ENCODE peak calls at places on chromosomes 12 and 14, in four cellular contexts. One of them, this sample, is unnamed.

GRCh38 chr14:69242311-69243224 is 17.4 kb upstream of the GALNT16 start:
- DNase-seq in stimulated activated CD8-positive, alpha-beta memory T cell treated with anti-CD3 and anti-CD28 coated beads, Interleukin-15, amount 100 ng/mL, for 24 hours: no peak
- DNase-seq in NCI-H2227 treated with DMSO at 0.1 percent for 48 hours: peak
- DNase-seq in activated CD4-positive, alpha-beta T cell treated with anti-CD3 and anti-CD28 coated beads, Interleukin-2, amount 50 U/mL, for 24 hours: peak
- DNase-seq in this sample: no peak

GRCh38 chr14:49957089-49957852 is 64.4 kb downstream of the ARF6 start:
- DNase-seq in stimulated activated CD8-positive, alpha-beta memory T cell treated with anti-CD3 and anti-CD28 coated beads, Interleukin-15, amount 100 ng/mL, for 24 hours: no peak
- DNase-seq in NCI-H2227 treated with DMSO at 0.1 percent for 48 hours: no peak
- DNase-seq in activated CD4-positive, alpha-beta T cell treated with anti-CD3 and anti-CD28 coated beads, Interleukin-2, amount 50 U/mL, for 24 hours: no peak
- DNase-seq in this sample: no peak

GRCh38 chr12:102953221-102953620 is 4.3 kb upstream of the ASCL1 start:
- DNase-seq in stimulated activated CD8-positive, alpha-beta memory T cell treated with anti-CD3 and anti-CD28 coated beads, Interleukin-15, amount 100 ng/mL, for 24 hours: no peak
- DNase-seq in NCI-H2227 treated with DMSO at 0.1 percent for 48 hours: no peak
- DNase-seq in activated CD4-positive, alpha-beta T cell treated with anti-CD3 and anti-CD28 coated beads, Interleukin-2, amount 50 U/mL, for 24 hours: no peak
- DNase-seq in this sample: no peak

GRCh38 chr12:68001486-68002466 is 12.5 kb downstream of the IFNG-AS1 start:
- DNase-seq in stimulated activated CD8-positive, alpha-beta memory T cell treated with anti-CD3 and anti-CD28 coated beads, Interleukin-15, amount 100 ng/mL, for 24 hours: no peak
- DNase-seq in NCI-H2227 treated with DMSO at 0.1 percent for 48 hours: no peak
- DNase-seq in activated CD4-positive, alpha-beta T cell treated with anti-CD3 and anti-CD28 coated beads, Interleukin-2, amount 50 U/mL, for 24 hours: no peak
- DNase-seq in this sample: no peak

GRCh38 chr12:125194999-125195398 is 129.8 kb downstream of the AACS start:
- DNase-seq in stimulated activated CD8-positive, alpha-beta memory T cell treated with anti-CD3 and anti-CD28 coated beads, Interleukin-15, amount 100 ng/mL, for 24 hours: no peak
- DNase-seq in NCI-H2227 treated with DMSO at 0.1 percent for 48 hours: no peak
- DNase-seq in activated CD4-positive, alpha-beta T cell treated with anti-CD3 and anti-CD28 coated beads, Interleukin-2, amount 50 U/mL, for 24 hours: no peak
- DNase-seq in this sample: no peak

GRCh38 chr14:51208982-51209381 is 31.1 kb upstream of the TMX1 start:
- DNase-seq in stimulated activated CD8-positive, alpha-beta memory T cell treated with anti-CD3 and anti-CD28 coated beads, Interleukin-15, amount 100 ng/mL, for 24 hours: no peak
- DNase-seq in NCI-H2227 treated with DMSO at 0.1 percent for 48 hours: no peak
- DNase-seq in activated CD4-positive, alpha-beta T cell treated with anti-CD3 and anti-CD28 coated beads, Interleukin-2, amount 50 U/mL, for 24 hours: no peak
- DNase-seq in this sample: no peak

GRCh38 chr14:56073783-56074182 is 44.4 kb upstream of the PELI2 start:
- DNase-seq in stimulated activated CD8-positive, alpha-beta memory T cell treated with anti-CD3 and anti-CD28 coated beads, Interleukin-15, amount 100 ng/mL, for 24 hours: no peak
- DNase-seq in NCI-H2227 treated with DMSO at 0.1 percent for 48 hours: no peak
- DNase-seq in activated CD4-positive, alpha-beta T cell treated with anti-CD3 and anti-CD28 coated beads, Interleukin-2, amount 50 U/mL, for 24 hours: no peak
- DNase-seq in this sample: no peak

GRCh38 chr12:51847830-51848727 is at the start of gene FIGNL2:
- DNase-seq in stimulated activated CD8-positive, alpha-beta memory T cell treated with anti-CD3 and anti-CD28 coated beads, Interleukin-15, amount 100 ng/mL, for 24 hours: no peak
- DNase-seq in NCI-H2227 treated with DMSO at 0.1 percent for 48 hours: no peak
- DNase-seq in activated CD4-positive, alpha-beta T cell treated with anti-CD3 and anti-CD28 coated beads, Interleukin-2, amount 50 U/mL, for 24 hours: no peak
- DNase-seq in this sample: no peak

GRCh38 chr14:78469947-78470346 is 299.8 kb downstream of the NRXN3 start:
- DNase-seq in stimulated activated CD8-positive, alpha-beta memory T cell treated with anti-CD3 and anti-CD28 coated beads, Interleukin-15, amount 100 ng/mL, for 24 hours: no peak
- DNase-seq in NCI-H2227 treated with DMSO at 0.1 percent for 48 hours: no peak
- DNase-seq in activated CD4-positive, alpha-beta T cell treated with anti-CD3 and anti-CD28 coated beads, Interleukin-2, amount 50 U/mL, for 24 hours: no peak
- DNase-seq in this sample: no peak

GRCh38 chr14:94129111-94129757 is at the start of gene IFI27L2:
- DNase-seq in stimulated activated CD8-positive, alpha-beta memory T cell treated with anti-CD3 and anti-CD28 coated beads, Interleukin-15, amount 100 ng/mL, for 24 hours: peak
- DNase-seq in NCI-H2227 treated with DMSO at 0.1 percent for 48 hours: peak
- DNase-seq in activated CD4-positive, alpha-beta T cell treated with anti-CD3 and anti-CD28 coated beads, Interleukin-2, amount 50 U/mL, for 24 hours: peak
- DNase-seq in this sample: peak

GRCh38 chr14:104164512-104164911 is 26.1 kb downstream of the KIF26A start:
- DNase-seq in stimulated activated CD8-positive, alpha-beta memory T cell treated with anti-CD3 and anti-CD28 coated beads, Interleukin-15, amount 100 ng/mL, for 24 hours: no peak
- DNase-seq in NCI-H2227 treated with DMSO at 0.1 percent for 48 hours: no peak
- DNase-seq in activated CD4-positive, alpha-beta T cell treated with anti-CD3 and anti-CD28 coated beads, Interleukin-2, amount 50 U/mL, for 24 hours: no peak
- DNase-seq in this sample: no peak

GRCh38 chr14:91980157-91980556 is 32.7 kb upstream of the FBLN5 start:
- DNase-seq in stimulated activated CD8-positive, alpha-beta memory T cell treated with anti-CD3 and anti-CD28 coated beads, Interleukin-15, amount 100 ng/mL, for 24 hours: no peak
- DNase-seq in NCI-H2227 treated with DMSO at 0.1 percent for 48 hours: no peak
- DNase-seq in activated CD4-positive, alpha-beta T cell treated with anti-CD3 and anti-CD28 coated beads, Interleukin-2, amount 50 U/mL, for 24 hours: peak
- DNase-seq in this sample: no peak

GRCh38 chr12:15116073-15116472 is 105.1 kb downstream of the RERG start:
- DNase-seq in stimulated activated CD8-positive, alpha-beta memory T cell treated with anti-CD3 and anti-CD28 coated beads, Interleukin-15, amount 100 ng/mL, for 24 hours: no peak
- DNase-seq in NCI-H2227 treated with DMSO at 0.1 percent for 48 hours: no peak
- DNase-seq in activated CD4-positive, alpha-beta T cell treated with anti-CD3 and anti-CD28 coated beads, Interleukin-2, amount 50 U/mL, for 24 hours: no peak
- DNase-seq in this sample: no peak

GRCh38 chr14:44279357-44279756 is 227.7 kb downstream of the FSCB start:
- DNase-seq in stimulated activated CD8-positive, alpha-beta memory T cell treated with anti-CD3 and anti-CD28 coated beads, Interleukin-15, amount 100 ng/mL, for 24 hours: no peak
- DNase-seq in NCI-H2227 treated with DMSO at 0.1 percent for 48 hours: no peak
- DNase-seq in activated CD4-positive, alpha-beta T cell treated with anti-CD3 and anti-CD28 coated beads, Interleukin-2, amount 50 U/mL, for 24 hours: no peak
- DNase-seq in this sample: no peak

GRCh38 chr14:71138236-71139057 is 231.2 kb downstream of the PCNX1 start:
- DNase-seq in stimulated activated CD8-positive, alpha-beta memory T cell treated with anti-CD3 and anti-CD28 coated beads, Interleukin-15, amount 100 ng/mL, for 24 hours: no peak
- DNase-seq in NCI-H2227 treated with DMSO at 0.1 percent for 48 hours: no peak
- DNase-seq in activated CD4-positive, alpha-beta T cell treated with anti-CD3 and anti-CD28 coated beads, Interleukin-2, amount 50 U/mL, for 24 hours: no peak
- DNase-seq in this sample: no peak

GRCh38 chr12:3446653-3447270 is 44.2 kb upstream of the PRMT8 start:
- DNase-seq in stimulated activated CD8-positive, alpha-beta memory T cell treated with anti-CD3 and anti-CD28 coated beads, Interleukin-15, amount 100 ng/mL, for 24 hours: no peak
- DNase-seq in NCI-H2227 treated with DMSO at 0.1 percent for 48 hours: no peak
- DNase-seq in activated CD4-positive, alpha-beta T cell treated with anti-CD3 and anti-CD28 coated beads, Interleukin-2, amount 50 U/mL, for 24 hours: no peak
- DNase-seq in this sample: no peak

GRCh38 chr14:91063119-91063518 is 2.7 kb upstream of the RPS6KA5 start:
- DNase-seq in stimulated activated CD8-positive, alpha-beta memory T cell treated with anti-CD3 and anti-CD28 coated beads, Interleukin-15, amount 100 ng/mL, for 24 hours: no peak
- DNase-seq in NCI-H2227 treated with DMSO at 0.1 percent for 48 hours: no peak
- DNase-seq in activated CD4-positive, alpha-beta T cell treated with anti-CD3 and anti-CD28 coated beads, Interleukin-2, amount 50 U/mL, for 24 hours: peak
- DNase-seq in this sample: no peak

GRCh38 chr12:30823140-30823669 is 68.5 kb upstream of the CAPRIN2 start:
- DNase-seq in stimulated activated CD8-positive, alpha-beta memory T cell treated with anti-CD3 and anti-CD28 coated beads, Interleukin-15, amount 100 ng/mL, for 24 hours: no peak
- DNase-seq in NCI-H2227 treated with DMSO at 0.1 percent for 48 hours: no peak
- DNase-seq in activated CD4-positive, alpha-beta T cell treated with anti-CD3 and anti-CD28 coated beads, Interleukin-2, amount 50 U/mL, for 24 hours: peak
- DNase-seq in this sample: peak

GRCh38 chr12:1429980-1430379 is 164.4 kb downstream of the FBXL14 start:
- DNase-seq in stimulated activated CD8-positive, alpha-beta memory T cell treated with anti-CD3 and anti-CD28 coated beads, Interleukin-15, amount 100 ng/mL, for 24 hours: no peak
- DNase-seq in NCI-H2227 treated with DMSO at 0.1 percent for 48 hours: no peak
- DNase-seq in activated CD4-positive, alpha-beta T cell treated with anti-CD3 and anti-CD28 coated beads, Interleukin-2, amount 50 U/mL, for 24 hours: no peak
- DNase-seq in this sample: no peak

GRCh38 chr12:45730116-45730841 is 773 bp downstream of the ARID2 start:
- DNase-seq in stimulated activated CD8-positive, alpha-beta memory T cell treated with anti-CD3 and anti-CD28 coated beads, Interleukin-15, amount 100 ng/mL, for 24 hours: peak
- DNase-seq in NCI-H2227 treated with DMSO at 0.1 percent for 48 hours: peak
- DNase-seq in activated CD4-positive, alpha-beta T cell treated with anti-CD3 and anti-CD28 coated beads, Interleukin-2, amount 50 U/mL, for 24 hours: peak
- DNase-seq in this sample: peak

GRCh38 chr12:16347391-16348298 is at the start of gene MGST1:
- DNase-seq in stimulated activated CD8-positive, alpha-beta memory T cell treated with anti-CD3 and anti-CD28 coated beads, Interleukin-15, amount 100 ng/mL, for 24 hours: no peak
- DNase-seq in NCI-H2227 treated with DMSO at 0.1 percent for 48 hours: no peak
- DNase-seq in activated CD4-positive, alpha-beta T cell treated with anti-CD3 and anti-CD28 coated beads, Interleukin-2, amount 50 U/mL, for 24 hours: no peak
- DNase-seq in this sample: no peak

GRCh38 chr12:2974560-2974971 is 15.4 kb downstream of the TEAD4 start:
- DNase-seq in stimulated activated CD8-positive, alpha-beta memory T cell treated with anti-CD3 and anti-CD28 coated beads, Interleukin-15, amount 100 ng/mL, for 24 hours: no peak
- DNase-seq in NCI-H2227 treated with DMSO at 0.1 percent for 48 hours: no peak
- DNase-seq in activated CD4-positive, alpha-beta T cell treated with anti-CD3 and anti-CD28 coated beads, Interleukin-2, amount 50 U/mL, for 24 hours: no peak
- DNase-seq in this sample: no peak

GRCh38 chr12:22275847-22276246 is 58.7 kb downstream of the ST8SIA1 start:
- DNase-seq in stimulated activated CD8-positive, alpha-beta memory T cell treated with anti-CD3 and anti-CD28 coated beads, Interleukin-15, amount 100 ng/mL, for 24 hours: no peak
- DNase-seq in NCI-H2227 treated with DMSO at 0.1 percent for 48 hours: no peak
- DNase-seq in activated CD4-positive, alpha-beta T cell treated with anti-CD3 and anti-CD28 coated beads, Interleukin-2, amount 50 U/mL, for 24 hours: no peak
- DNase-seq in this sample: no peak